ENCODE peak calls at places on chromosomes 7 and 10, in four cellular contexts. K, F, U and R are unnamed samples.

GRCh38 chr7:66043681-66044497 is 31.7 kb upstream of the ASL start:
- DNase-seq in U (peak), K (no peak), F (peak), R (no peak)

GRCh38 chr7:144775735-144776134 is 60.1 kb downstream of the TPK1 start:
- DNase-seq in K (no peak), U (no peak), F (no peak), R (no peak)

GRCh38 chr7:138125598-138126111 is 49.4 kb downstream of the AKR1D1 start:
- DNase-seq in K (no peak), F (no peak), U (no peak), R (no peak)

GRCh38 chr10:10294801-10295515 is 722.7 kb upstream of the CELF2 start:
- DNase-seq in U (no peak), F (no peak), K (no peak), R (no peak)

GRCh38 chr10:74926791-74927585 is 100.6 kb downstream of the KAT6B start:
- DNase-seq in K (peak), U (no peak), F (no peak), R (no peak)

GRCh38 chr7:155466814-155467675 is 9.1 kb downstream of the EN2 start:
- DNase-seq in F (no peak), K (peak), U (no peak), R (no peak)

GRCh38 chr10:85810674-85811073 is 555.9 kb downstream of the GRID1 start:
- DNase-seq in U (no peak), K (no peak), F (no peak), R (no peak)

GRCh38 chr7:96314402-96315108 is 7.3 kb downstream of the SLC25A13 start:
- DNase-seq in U (no peak), K (no peak), F (no peak), R (no peak)

GRCh38 chr7:125316451-125316850 is 386.8 kb upstream of the POT1 start:
- DNase-seq in F (no peak), U (no peak), K (peak), R (peak)

GRCh38 chr10:12643279-12643678 is 293.9 kb downstream of the CAMK1D start:
- DNase-seq in U (no peak), K (no peak), F (no peak), R (no peak)

GRCh38 chr7:81161459-81162075 is 242.7 kb upstream of the SEMA3C start:
- DNase-seq in U (no peak), F (peak), K (peak), R (no peak)

GRCh38 chr7:102469972-102470825 is 5.4 kb downstream of the LRWD1 start:
- DNase-seq in F (no peak), K (no peak), U (peak), R (no peak)

GRCh38 chr7:70583965-70584883 is 547.7 kb upstream of the GALNT17 start:
- DNase-seq in F (no peak), K (no peak), U (peak), R (no peak)

GRCh38 chr7:13742719-13743640 is 246.5 kb downstream of the ETV1 start:
- DNase-seq in F (no peak), K (no peak), U (peak), R (peak)

GRCh38 chr10:3468919-3469638 is 296.5 kb upstream of the PITRM1 start:
- DNase-seq in U (no peak), K (no peak), F (no peak), R (no peak)

GRCh38 chr10:71132321-71132810 is 80.0 kb upstream of the UNC5B start:
- DNase-seq in F (no peak), K (no peak), U (no peak), R (no peak)

GRCh38 chr7:151424799-151425198 is 15.0 kb upstream of the WDR86 start:
- DNase-seq in U (no peak), F (no peak), K (no peak), R (no peak)

GRCh38 chr7:86980223-86980622 is 79.2 kb downstream of the ELAPOR2 start:
- DNase-seq in F (no peak), U (no peak), K (no peak), R (no peak)

GRCh38 chr7:86978804-86979506 is 80.5 kb downstream of the ELAPOR2 start:
- DNase-seq in U (no peak), F (no peak), K (no peak), R (no peak)

GRCh38 chr7:86975914-86976313 is 83.5 kb downstream of the ELAPOR2 start:
- DNase-seq in K (no peak), U (no peak), F (no peak), R (no peak)

GRCh38 chr7:86975449-86975848 is 84.0 kb downstream of the ELAPOR2 start:
- DNase-seq in K (no peak), U (no peak), F (no peak), R (no peak)

DNA sequence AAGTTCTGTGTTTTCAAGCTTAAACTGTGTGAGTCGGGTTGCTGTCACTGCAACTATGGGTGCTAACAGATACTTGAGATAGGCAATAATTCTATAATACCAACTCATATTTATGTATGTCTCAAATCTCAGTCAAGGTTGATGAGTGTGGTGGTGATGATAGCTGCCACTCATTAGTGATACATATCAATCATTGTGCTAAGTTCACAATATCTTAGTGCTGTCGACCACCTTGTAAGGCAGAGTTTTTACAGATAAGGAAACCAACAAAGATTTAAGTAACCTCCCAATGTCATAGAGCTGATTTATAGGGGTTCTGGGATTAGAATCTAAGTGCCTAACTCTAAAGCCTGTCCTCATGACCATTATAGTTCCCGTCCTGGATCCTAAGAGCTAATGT is 82.5 kb downstream of the ELAPOR2 start:
- DNase-seq in K (no peak), F (no peak), U (no peak), R (no peak)
- TF ChIP-seq POLR2AphosphoS5 in K (no peak), F (no peak), U (no peak), R (no peak)

DNA sequence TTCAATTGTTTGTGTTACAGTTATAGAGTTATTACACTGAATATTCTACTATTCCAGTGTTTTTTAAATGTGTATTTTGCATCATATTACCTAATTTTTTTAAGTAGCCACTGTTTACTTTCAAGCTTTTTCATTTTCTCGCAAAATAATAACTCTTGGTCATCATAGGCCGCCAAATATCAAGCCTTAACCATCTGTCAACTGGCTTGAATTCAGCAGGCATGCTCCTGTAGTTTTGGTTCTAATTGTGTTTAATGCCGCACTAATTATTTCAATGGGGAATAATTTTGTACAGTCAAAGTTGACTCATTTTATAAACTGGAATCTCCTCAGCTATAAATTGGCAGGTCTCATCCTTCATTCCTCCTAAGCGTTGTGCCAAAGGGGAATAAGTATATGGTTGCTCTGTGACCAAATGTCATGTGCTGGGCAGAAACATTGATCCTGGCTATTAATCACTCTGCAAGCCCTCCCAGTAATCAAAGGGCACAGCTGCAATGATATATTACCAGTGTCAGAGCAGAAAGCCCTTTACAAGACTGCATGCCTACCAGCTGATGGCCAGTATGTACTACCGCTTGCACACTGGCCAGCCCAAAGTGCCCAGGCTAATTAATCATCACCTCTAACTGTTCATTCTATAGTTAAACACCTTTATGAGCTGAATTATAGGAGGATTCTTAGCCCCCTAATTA is 74.8 kb downstream of the SKAP2 start:
- DNase-seq in F (no peak), K (no peak), U (no peak), R (no peak)
- H3K4me3 ChIP-seq in F (no peak), K (no peak), U (no peak), R (no peak)

DNA sequence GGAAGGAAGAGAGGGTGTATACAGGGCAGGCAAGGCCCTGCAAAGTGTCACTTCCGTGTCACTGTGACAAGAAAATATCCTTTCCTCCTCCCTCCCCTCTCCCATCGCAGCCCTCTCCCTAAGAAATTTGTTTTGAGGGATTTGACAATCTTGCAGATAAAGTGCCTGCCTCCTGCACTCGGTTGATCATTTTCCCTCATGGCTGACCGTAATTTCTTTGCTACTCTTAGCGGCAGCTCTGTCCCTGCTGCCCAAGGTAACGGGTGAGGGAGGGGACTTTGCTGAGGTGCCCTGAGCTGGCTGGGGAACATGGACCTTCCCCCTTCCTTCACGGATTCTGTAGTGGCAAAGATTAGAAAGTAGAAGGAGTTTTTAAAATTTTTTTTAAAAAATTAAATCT is 179.1 kb downstream of the TCF7L2 start:
- DNase-seq in K (no peak), F (no peak), U (no peak), R (no peak)
- H3K27ac ChIP-seq in K (no peak), F (no peak), U (peak), R (peak)

GRCh38 chr7:54773472-54774399 is 14.7 kb upstream of the SEC61G start:
- DNase-seq in U (peak), F (peak), K (peak), R (peak)
- TF ChIP-seq POLR2AphosphoS5 in U (no peak), F (no peak), K (no peak), R (no peak)